ENCODE peak calls at places on chromosomes 11 and 22, in nine cellular contexts. One of them, this sample, is unnamed.

GRCh38 chr11:111427471-111427912 is 48.4 kb upstream of the POU2AF1 start:
- DNase-seq in body of pancreas: no peak
- DNase-seq in cardiac fibroblast: no peak
- DNase-seq in stomach: no peak
- DNase-seq in stimulated activated CD4-positive, alpha-beta T cell treated with anti-CD3 and anti-CD28 coated beads, Interleukin-4, amount 100 ng/mL, for 24 hours: no peak
- DNase-seq in activated T-helper 1 cell treated with Interleukin-2 at 50 U/mL for 16 hours: no peak
- DNase-seq in T1000: no peak
- DNase-seq in NCI-H1105: peak; percentile 95
- DNase-seq in OCI-LY7: no peak
- DNase-seq in this sample: no peak

GRCh38 chr11:3859373-3859881 is 4.0 kb downstream of the STIM1 start:
- DNase-seq in stomach: peak; percentile 73
- DNase-seq in OCI-LY7: peak; percentile 76
- DNase-seq in body of pancreas: peak; percentile 41
- DNase-seq in cardiac fibroblast: no peak
- DNase-seq in T1000: no peak
- DNase-seq in activated T-helper 1 cell treated with Interleukin-2 at 50 U/mL for 16 hours: no peak
- DNase-seq in stimulated activated CD4-positive, alpha-beta T cell treated with anti-CD3 and anti-CD28 coated beads, Interleukin-4, amount 100 ng/mL, for 24 hours: no peak
- DNase-seq in NCI-H1105: no peak
- DNase-seq in this sample: peak; percentile 81

GRCh38 chr11:68043029-68043348 is 4.2 kb downstream of the TCIRG1 start:
- DNase-seq in stomach: no peak
- DNase-seq in body of pancreas: no peak
- DNase-seq in cardiac fibroblast: no peak
- DNase-seq in stimulated activated CD4-positive, alpha-beta T cell treated with anti-CD3 and anti-CD28 coated beads, Interleukin-4, amount 100 ng/mL, for 24 hours: no peak
- DNase-seq in NCI-H1105: no peak
- DNase-seq in T1000: peak; percentile 59
- DNase-seq in OCI-LY7: no peak
- DNase-seq in activated T-helper 1 cell treated with Interleukin-2 at 50 U/mL for 16 hours: no peak
- DNase-seq in this sample: no peak

GRCh38 chr11:69599502-69599901 is 41.5 kb upstream of the CCND1 start:
- DNase-seq in NCI-H1105: no peak
- DNase-seq in activated T-helper 1 cell treated with Interleukin-2 at 50 U/mL for 16 hours: no peak
- DNase-seq in stomach: no peak
- DNase-seq in stimulated activated CD4-positive, alpha-beta T cell treated with anti-CD3 and anti-CD28 coated beads, Interleukin-4, amount 100 ng/mL, for 24 hours: no peak
- DNase-seq in OCI-LY7: no peak
- DNase-seq in T1000: no peak
- DNase-seq in cardiac fibroblast: no peak
- DNase-seq in body of pancreas: no peak
- DNase-seq in this sample: no peak

GRCh38 chr11:128716661-128717210 is 22.9 kb downstream of the FLI1 start:
- DNase-seq in activated T-helper 1 cell treated with Interleukin-2 at 50 U/mL for 16 hours: no peak
- DNase-seq in body of pancreas: no peak
- DNase-seq in stimulated activated CD4-positive, alpha-beta T cell treated with anti-CD3 and anti-CD28 coated beads, Interleukin-4, amount 100 ng/mL, for 24 hours: peak; percentile 51
- DNase-seq in NCI-H1105: no peak
- DNase-seq in T1000: no peak
- DNase-seq in cardiac fibroblast: peak; percentile 52
- DNase-seq in stomach: no peak
- DNase-seq in OCI-LY7: peak; percentile 55
- DNase-seq in this sample: peak; percentile 66

GRCh38 chr11:114559425-114560310 is at the start of gene NXPE1:
- DNase-seq in OCI-LY7: no peak
- DNase-seq in stomach: no peak
- DNase-seq in activated T-helper 1 cell treated with Interleukin-2 at 50 U/mL for 16 hours: no peak
- DNase-seq in cardiac fibroblast: no peak
- DNase-seq in T1000: no peak
- DNase-seq in body of pancreas: no peak
- DNase-seq in stimulated activated CD4-positive, alpha-beta T cell treated with anti-CD3 and anti-CD28 coated beads, Interleukin-4, amount 100 ng/mL, for 24 hours: no peak
- DNase-seq in NCI-H1105: no peak
- DNase-seq in this sample: no peak

GRCh38 chr22:47160781-47161520 is 398.5 kb downstream of the TBC1D22A start:
- DNase-seq in NCI-H1105: no peak
- DNase-seq in stimulated activated CD4-positive, alpha-beta T cell treated with anti-CD3 and anti-CD28 coated beads, Interleukin-4, amount 100 ng/mL, for 24 hours: no peak
- DNase-seq in stomach: no peak
- DNase-seq in cardiac fibroblast: no peak
- DNase-seq in body of pancreas: no peak
- DNase-seq in activated T-helper 1 cell treated with Interleukin-2 at 50 U/mL for 16 hours: no peak
- DNase-seq in OCI-LY7: no peak
- DNase-seq in T1000: no peak
- DNase-seq in this sample: no peak

GRCh38 chr11:59425131-59425530 is 1.1 kb downstream of the OR5A2 start:
- DNase-seq in OCI-LY7: no peak
- DNase-seq in NCI-H1105: no peak
- DNase-seq in stimulated activated CD4-positive, alpha-beta T cell treated with anti-CD3 and anti-CD28 coated beads, Interleukin-4, amount 100 ng/mL, for 24 hours: no peak
- DNase-seq in T1000: no peak
- DNase-seq in activated T-helper 1 cell treated with Interleukin-2 at 50 U/mL for 16 hours: no peak
- DNase-seq in cardiac fibroblast: no peak
- DNase-seq in stomach: no peak
- DNase-seq in body of pancreas: no peak
- DNase-seq in this sample: no peak

GRCh38 chr22:50715776-50716175 is 22.2 kb upstream of the ACR start:
- DNase-seq in cardiac fibroblast: no peak
- DNase-seq in stimulated activated CD4-positive, alpha-beta T cell treated with anti-CD3 and anti-CD28 coated beads, Interleukin-4, amount 100 ng/mL, for 24 hours: no peak
- DNase-seq in OCI-LY7: no peak
- DNase-seq in activated T-helper 1 cell treated with Interleukin-2 at 50 U/mL for 16 hours: no peak
- DNase-seq in stomach: no peak
- DNase-seq in body of pancreas: no peak
- DNase-seq in T1000: no peak
- DNase-seq in NCI-H1105: no peak
- DNase-seq in this sample: no peak

GRCh38 chr22:48088926-48089536 is 1326.6 kb downstream of the TBC1D22A start:
- DNase-seq in activated T-helper 1 cell treated with Interleukin-2 at 50 U/mL for 16 hours: no peak
- DNase-seq in stomach: no peak
- DNase-seq in body of pancreas: no peak
- DNase-seq in T1000: no peak
- DNase-seq in NCI-H1105: no peak
- DNase-seq in cardiac fibroblast: no peak
- DNase-seq in OCI-LY7: no peak
- DNase-seq in stimulated activated CD4-positive, alpha-beta T cell treated with anti-CD3 and anti-CD28 coated beads, Interleukin-4, amount 100 ng/mL, for 24 hours: no peak
- DNase-seq in this sample: no peak

GRCh38 chr11:561148-562003 is 606 bp downstream of the RASSF7 start:
- DNase-seq in activated T-helper 1 cell treated with Interleukin-2 at 50 U/mL for 16 hours: no peak
- DNase-seq in OCI-LY7: no peak
- DNase-seq in stomach: peak; percentile 89
- DNase-seq in body of pancreas: peak; percentile 83
- DNase-seq in NCI-H1105: no peak
- DNase-seq in T1000: no peak
- DNase-seq in stimulated activated CD4-positive, alpha-beta T cell treated with anti-CD3 and anti-CD28 coated beads, Interleukin-4, amount 100 ng/mL, for 24 hours: no peak
- DNase-seq in cardiac fibroblast: no peak
- DNase-seq in this sample: no peak

GRCh38 chr11:111912535-111912934 is at the start of gene HSPB2:
- DNase-seq in stimulated activated CD4-positive, alpha-beta T cell treated with anti-CD3 and anti-CD28 coated beads, Interleukin-4, amount 100 ng/mL, for 24 hours: no peak
- DNase-seq in OCI-LY7: no peak
- DNase-seq in body of pancreas: no peak
- DNase-seq in activated T-helper 1 cell treated with Interleukin-2 at 50 U/mL for 16 hours: no peak
- DNase-seq in NCI-H1105: no peak
- DNase-seq in cardiac fibroblast: no peak
- DNase-seq in T1000: no peak
- DNase-seq in stomach: no peak
- DNase-seq in this sample: no peak

GRCh38 chr11:44006882-44007495 is 40.8 kb upstream of the ACCSL start:
- DNase-seq in cardiac fibroblast: no peak
- DNase-seq in stomach: peak; percentile 17
- DNase-seq in body of pancreas: no peak
- DNase-seq in NCI-H1105: no peak
- DNase-seq in stimulated activated CD4-positive, alpha-beta T cell treated with anti-CD3 and anti-CD28 coated beads, Interleukin-4, amount 100 ng/mL, for 24 hours: no peak
- DNase-seq in activated T-helper 1 cell treated with Interleukin-2 at 50 U/mL for 16 hours: no peak
- DNase-seq in OCI-LY7: no peak
- DNase-seq in T1000: no peak
- DNase-seq in this sample: no peak

GRCh38 chr11:45939836-45940235 is 17.4 kb downstream of the LARGE2 start:
- DNase-seq in OCI-LY7: no peak
- DNase-seq in NCI-H1105: no peak
- DNase-seq in T1000: no peak
- DNase-seq in stomach: no peak
- DNase-seq in body of pancreas: no peak
- DNase-seq in cardiac fibroblast: no peak
- DNase-seq in activated T-helper 1 cell treated with Interleukin-2 at 50 U/mL for 16 hours: no peak
- DNase-seq in stimulated activated CD4-positive, alpha-beta T cell treated with anti-CD3 and anti-CD28 coated beads, Interleukin-4, amount 100 ng/mL, for 24 hours: no peak
- DNase-seq in this sample: no peak

GRCh38 chr11:68312117-68312779 is at the start of gene LRP5:
- DNase-seq in stomach: no peak
- DNase-seq in body of pancreas: no peak
- DNase-seq in OCI-LY7: peak; percentile 16
- DNase-seq in T1000: peak; percentile 8
- DNase-seq in activated T-helper 1 cell treated with Interleukin-2 at 50 U/mL for 16 hours: no peak
- DNase-seq in cardiac fibroblast: no peak
- DNase-seq in stimulated activated CD4-positive, alpha-beta T cell treated with anti-CD3 and anti-CD28 coated beads, Interleukin-4, amount 100 ng/mL, for 24 hours: no peak
- DNase-seq in NCI-H1105: peak; percentile 32
- DNase-seq in this sample: peak; percentile 40

GRCh38 chr11:119615003-119615878 is 113.8 kb downstream of the NECTIN1 start:
- DNase-seq in stomach: no peak
- DNase-seq in cardiac fibroblast: peak; percentile 78
- DNase-seq in activated T-helper 1 cell treated with Interleukin-2 at 50 U/mL for 16 hours: no peak
- DNase-seq in OCI-LY7: peak; percentile 30
- DNase-seq in T1000: peak; percentile 21
- DNase-seq in stimulated activated CD4-positive, alpha-beta T cell treated with anti-CD3 and anti-CD28 coated beads, Interleukin-4, amount 100 ng/mL, for 24 hours: no peak
- DNase-seq in NCI-H1105: no peak
- DNase-seq in body of pancreas: no peak
- DNase-seq in this sample: peak; percentile 47